ENCODE peak calls at places on chromosomes 2 and 18, in seven cellular contexts. One of them, this sample, is unnamed.

GRCh38 chr18:66724664-66725356 is 120.9 kb upstream of the CDH19 start:
- DNase-seq in GM12878: no peak
- DNase-seq in HCT116: no peak
- DNase-seq in GM23248: no peak
- DNase-seq in neuronal stem cell: no peak
- DNase-seq in neural progenitor cell: no peak
- DNase-seq in IMR-90: no peak
- DNase-seq in this sample: no peak

GRCh38 chr18:34951625-34952379 is 89.4 kb upstream of the MAPRE2 start:
- DNase-seq in neural progenitor cell: no peak
- DNase-seq in IMR-90: no peak
- DNase-seq in GM12878: no peak
- DNase-seq in neuronal stem cell: no peak
- DNase-seq in GM23248: no peak
- DNase-seq in HCT116: no peak
- DNase-seq in this sample: no peak

GRCh38 chr2:147293958-147294824 is 550.6 kb upstream of the ACVR2A start:
- DNase-seq in IMR-90: no peak
- DNase-seq in neuronal stem cell: no peak
- DNase-seq in neural progenitor cell: no peak
- DNase-seq in GM12878: no peak
- DNase-seq in GM23248: no peak
- DNase-seq in HCT116: no peak
- DNase-seq in this sample: peak

GRCh38 chr2:38601463-38602135 is 1.1 kb downstream of the HNRNPLL start:
- DNase-seq in neuronal stem cell: peak
- DNase-seq in HCT116: no peak
- DNase-seq in IMR-90: peak
- DNase-seq in GM23248: peak
- DNase-seq in GM12878: no peak
- DNase-seq in neural progenitor cell: peak
- DNase-seq in this sample: peak

GRCh38 chr2:12452211-12452610 is 264.5 kb upstream of the TRIB2 start:
- DNase-seq in GM12878: no peak
- DNase-seq in HCT116: no peak
- DNase-seq in GM23248: no peak
- DNase-seq in neuronal stem cell: no peak
- DNase-seq in IMR-90: peak
- DNase-seq in neural progenitor cell: no peak
- DNase-seq in this sample: peak

GRCh38 chr2:137262600-137262999 is 497.3 kb downstream of the THSD7B start:
- DNase-seq in GM23248: no peak
- DNase-seq in IMR-90: no peak
- DNase-seq in neuronal stem cell: peak
- DNase-seq in HCT116: no peak
- DNase-seq in GM12878: no peak
- DNase-seq in neural progenitor cell: peak
- DNase-seq in this sample: no peak

GRCh38 chr2:73292906-73293533 is 328 bp downstream of the EGR4 start:
- DNase-seq in neural progenitor cell: peak
- DNase-seq in GM12878: no peak
- DNase-seq in GM23248: no peak
- DNase-seq in neuronal stem cell: no peak
- DNase-seq in IMR-90: no peak
- DNase-seq in HCT116: no peak
- DNase-seq in this sample: no peak

GRCh38 chr18:56835331-56835730 is 184.2 kb downstream of the WDR7 start:
- DNase-seq in HCT116: no peak
- DNase-seq in neural progenitor cell: no peak
- DNase-seq in GM12878: no peak
- DNase-seq in IMR-90: no peak
- DNase-seq in neuronal stem cell: no peak
- DNase-seq in GM23248: no peak
- DNase-seq in this sample: peak

GRCh38 chr2:228507870-228508269 is 326.4 kb upstream of the SPHKAP start:
- DNase-seq in GM23248: peak
- DNase-seq in GM12878: no peak
- DNase-seq in HCT116: no peak
- DNase-seq in IMR-90: no peak
- DNase-seq in neural progenitor cell: peak
- DNase-seq in neuronal stem cell: no peak
- DNase-seq in this sample: no peak

GRCh38 chr18:23994361-23994902 is 20.1 kb upstream of the TTC39C start:
- DNase-seq in GM12878: no peak
- DNase-seq in IMR-90: peak
- DNase-seq in HCT116: peak
- DNase-seq in neural progenitor cell: peak
- DNase-seq in neuronal stem cell: no peak
- DNase-seq in GM23248: peak
- DNase-seq in this sample: peak

GRCh38 chr2:18950598-18950933 is 361.2 kb upstream of the NT5C1B start:
- DNase-seq in neural progenitor cell: peak
- DNase-seq in neuronal stem cell: no peak
- DNase-seq in GM23248: peak
- DNase-seq in HCT116: no peak
- DNase-seq in GM12878: no peak
- DNase-seq in IMR-90: no peak
- DNase-seq in this sample: no peak

GRCh38 chr2:163405298-163405697 is 330.5 kb downstream of the FIGN start:
- DNase-seq in HCT116: no peak
- DNase-seq in neuronal stem cell: no peak
- DNase-seq in neural progenitor cell: no peak
- DNase-seq in IMR-90: no peak
- DNase-seq in GM23248: no peak
- DNase-seq in GM12878: no peak
- DNase-seq in this sample: no peak

GRCh38 chr2:190649798-190650390 is 1.0 kb downstream of the NAB1 start:
- DNase-seq in neural progenitor cell: peak
- DNase-seq in GM23248: peak
- DNase-seq in IMR-90: peak
- DNase-seq in GM12878: no peak
- DNase-seq in HCT116: no peak
- DNase-seq in neuronal stem cell: peak
- DNase-seq in this sample: peak

GRCh38 chr18:46891742-46892214 is 25.5 kb downstream of the PIAS2 start:
- DNase-seq in HCT116: no peak
- DNase-seq in GM12878: peak
- DNase-seq in neural progenitor cell: no peak
- DNase-seq in GM23248: no peak
- DNase-seq in IMR-90: no peak
- DNase-seq in neuronal stem cell: no peak
- DNase-seq in this sample: no peak

GRCh38 chr18:62999392-62999791 is 284.1 kb downstream of the PHLPP1 start:
- DNase-seq in neural progenitor cell: no peak
- DNase-seq in GM12878: no peak
- DNase-seq in GM23248: peak
- DNase-seq in IMR-90: peak
- DNase-seq in neuronal stem cell: no peak
- DNase-seq in HCT116: no peak
- DNase-seq in this sample: peak

GRCh38 chr2:31523871-31524492 is 56.8 kb downstream of the SRD5A2 start:
- DNase-seq in HCT116: peak
- DNase-seq in GM12878: no peak
- DNase-seq in neural progenitor cell: peak
- DNase-seq in GM23248: peak
- DNase-seq in neuronal stem cell: peak
- DNase-seq in IMR-90: peak
- DNase-seq in this sample: peak

GRCh38 chr2:58812766-58813344 is 571.7 kb upstream of the FANCL start:
- DNase-seq in GM12878: no peak
- DNase-seq in neuronal stem cell: no peak
- DNase-seq in HCT116: no peak
- DNase-seq in GM23248: no peak
- DNase-seq in IMR-90: no peak
- DNase-seq in neural progenitor cell: no peak
- DNase-seq in this sample: no peak

GRCh38 chr2:71674158-71674807 is 220.9 kb downstream of the DYSF start:
- DNase-seq in GM23248: no peak
- DNase-seq in HCT116: no peak
- DNase-seq in GM12878: no peak
- DNase-seq in IMR-90: no peak
- DNase-seq in neuronal stem cell: no peak
- DNase-seq in neural progenitor cell: no peak
- DNase-seq in this sample: no peak

GRCh38 chr2:134791606-134792005 is 46.8 kb upstream of the ACMSD start:
- DNase-seq in GM12878: no peak
- DNase-seq in GM23248: no peak
- DNase-seq in neural progenitor cell: no peak
- DNase-seq in neuronal stem cell: no peak
- DNase-seq in HCT116: no peak
- DNase-seq in IMR-90: no peak
- DNase-seq in this sample: no peak

GRCh38 chr2:25184254-25184653 is 15.9 kb upstream of the POMC start:
- DNase-seq in neural progenitor cell: no peak
- DNase-seq in neuronal stem cell: no peak
- DNase-seq in IMR-90: no peak
- DNase-seq in GM12878: no peak
- DNase-seq in GM23248: no peak
- DNase-seq in HCT116: no peak
- DNase-seq in this sample: no peak

GRCh38 chr18:80183273-80184050 is 63.9 kb downstream of the PARD6G start:
- DNase-seq in HCT116: no peak
- DNase-seq in neuronal stem cell: no peak
- DNase-seq in GM12878: no peak
- DNase-seq in GM23248: no peak
- DNase-seq in IMR-90: no peak
- DNase-seq in neural progenitor cell: no peak
- DNase-seq in this sample: no peak

GRCh38 chr2:128322651-128323491 is 4.2 kb upstream of the HS6ST1 start:
- DNase-seq in GM12878: no peak
- DNase-seq in neural progenitor cell: peak
- DNase-seq in GM23248: no peak
- DNase-seq in HCT116: no peak
- DNase-seq in IMR-90: no peak
- DNase-seq in neuronal stem cell: no peak
- DNase-seq in this sample: no peak

GRCh38 chr18:77004555-77005380 is 127.8 kb downstream of the MBP start:
- DNase-seq in IMR-90: no peak
- DNase-seq in HCT116: no peak
- DNase-seq in GM12878: no peak
- DNase-seq in GM23248: no peak
- DNase-seq in neuronal stem cell: no peak
- DNase-seq in neural progenitor cell: no peak
- DNase-seq in this sample: no peak

GRCh38 chr2:28583899-28584553 is 88.2 kb downstream of the PLB1 start:
- DNase-seq in GM23248: peak
- DNase-seq in neuronal stem cell: no peak
- DNase-seq in GM12878: no peak
- DNase-seq in IMR-90: peak
- DNase-seq in neural progenitor cell: no peak
- DNase-seq in HCT116: peak
- DNase-seq in this sample: peak

GRCh38 chr18:7025194-7025593 is 92.4 kb downstream of the LAMA1 start:
- DNase-seq in GM12878: no peak
- DNase-seq in neuronal stem cell: no peak
- DNase-seq in GM23248: no peak
- DNase-seq in HCT116: no peak
- DNase-seq in IMR-90: no peak
- DNase-seq in neural progenitor cell: no peak
- DNase-seq in this sample: no peak

GRCh38 chr18:48032876-48033769 is 102.7 kb upstream of the SMAD2 start:
- DNase-seq in neuronal stem cell: no peak
- DNase-seq in neural progenitor cell: no peak
- DNase-seq in IMR-90: peak
- DNase-seq in GM23248: peak
- DNase-seq in HCT116: no peak
- DNase-seq in GM12878: no peak
- DNase-seq in this sample: peak

GRCh38 chr2:201357216-201357615 is at the start of gene FLACC1:
- DNase-seq in neural progenitor cell: peak
- DNase-seq in GM23248: peak
- DNase-seq in IMR-90: peak
- DNase-seq in HCT116: peak
- DNase-seq in neuronal stem cell: peak
- DNase-seq in GM12878: no peak
- DNase-seq in this sample: peak
- H3K4me2 ChIP-seq in neural progenitor cell: no peak
- H3K4me2 ChIP-seq in GM23248: no peak
- H3K4me2 ChIP-seq in IMR-90: peak
- H3K4me2 ChIP-seq in HCT116: peak
- H3K4me2 ChIP-seq in neuronal stem cell: no peak
- H3K4me2 ChIP-seq in GM12878: no peak
- H3K4me2 ChIP-seq in this sample: peak

DNA sequence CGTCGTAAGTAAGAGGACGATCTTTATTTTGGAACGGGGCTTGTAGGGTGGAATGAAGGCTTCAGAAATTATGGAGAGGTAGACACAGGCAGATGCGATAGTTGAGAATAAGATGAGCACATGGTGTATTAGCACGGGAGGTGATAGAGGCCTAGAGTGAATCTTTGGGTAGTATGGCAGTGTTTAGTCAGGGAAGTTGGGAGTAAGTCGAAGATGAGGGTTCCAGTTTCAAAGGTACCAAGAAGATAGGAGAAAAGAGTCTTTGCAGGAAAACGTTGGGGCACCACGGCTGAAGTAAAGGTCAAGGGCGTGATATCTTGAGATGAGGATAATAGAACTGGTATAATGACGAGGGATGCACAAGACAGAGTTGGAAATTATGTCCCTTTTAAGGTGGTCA is 654 bp downstream of the PIK3C3 start:
- DNase-seq in HCT116: no peak
- DNase-seq in neuronal stem cell: no peak
- DNase-seq in GM12878: no peak
- DNase-seq in neural progenitor cell: no peak
- DNase-seq in GM23248: peak
- DNase-seq in IMR-90: no peak
- DNase-seq in this sample: peak
- H2AFZ ChIP-seq in HCT116: no peak
- H2AFZ ChIP-seq in neuronal stem cell: peak
- H2AFZ ChIP-seq in GM12878: no peak
- H2AFZ ChIP-seq in neural progenitor cell: no peak
- H2AFZ ChIP-seq in GM23248: peak
- H2AFZ ChIP-seq in IMR-90: no peak
- H2AFZ ChIP-seq in this sample: no peak

DNA sequence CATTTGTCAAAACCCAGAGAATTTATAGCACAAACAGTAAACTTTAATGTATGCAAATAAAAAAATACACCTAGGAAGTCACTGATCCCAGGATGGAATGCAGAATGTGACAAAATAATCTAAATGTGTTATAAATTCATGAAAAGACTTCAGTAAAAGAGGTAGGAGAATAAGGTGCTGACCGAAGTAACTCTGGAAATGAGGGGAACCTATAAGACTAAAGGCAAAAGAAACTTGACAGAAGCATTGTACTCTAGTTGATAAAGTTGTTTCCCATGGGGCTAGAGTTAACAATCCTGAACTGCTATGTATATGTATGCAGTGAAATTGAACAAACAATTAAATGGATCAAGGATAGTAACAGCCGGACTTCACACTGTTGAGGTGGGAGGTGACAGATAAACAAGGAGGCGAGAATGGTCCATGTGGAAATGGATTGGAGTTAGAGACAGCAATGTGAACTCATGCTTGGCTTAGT is 24.5 kb downstream of the IRS1 start:
- DNase-seq in IMR-90: no peak
- DNase-seq in GM12878: no peak
- DNase-seq in HCT116: no peak
- DNase-seq in GM23248: no peak
- DNase-seq in neural progenitor cell: no peak
- DNase-seq in neuronal stem cell: no peak
- DNase-seq in this sample: no peak
- H3K4me2 ChIP-seq in IMR-90: no peak
- H3K4me2 ChIP-seq in GM12878: no peak
- H3K4me2 ChIP-seq in HCT116: no peak
- H3K4me2 ChIP-seq in GM23248: no peak
- H3K4me2 ChIP-seq in neural progenitor cell: no peak
- H3K4me2 ChIP-seq in neuronal stem cell: no peak
- H3K4me2 ChIP-seq in this sample: no peak

GRCh38 chr2:44981714-44982108 is 27.5 kb downstream of the SIX2 start:
- DNase-seq in neural progenitor cell: peak
- DNase-seq in HCT116: peak
- DNase-seq in GM23248: peak
- DNase-seq in IMR-90: peak
- DNase-seq in neuronal stem cell: peak
- DNase-seq in GM12878: no peak
- DNase-seq in this sample: peak
- H2AFZ ChIP-seq in neural progenitor cell: peak
- H2AFZ ChIP-seq in HCT116: peak
- H2AFZ ChIP-seq in GM23248: peak
- H2AFZ ChIP-seq in IMR-90: peak
- H2AFZ ChIP-seq in neuronal stem cell: no peak
- H2AFZ ChIP-seq in GM12878: no peak
- H2AFZ ChIP-seq in this sample: no peak

This sample was measured in fibroblast of lung.